ENCODE peak calls at places on chromosomes 16 and 17, in six cellular contexts. K, R, G, H, V and L are unnamed samples.

GRCh38 chr17:33647976-33648375 is 354.9 kb upstream of the ASIC2 start:
- DNase-seq in R (no peak), G (no peak), V (no peak), K (no peak), H (peak; percentile 49), L (peak; percentile 35)

GRCh38 chr16:71287903-71288302 is 1.3 kb downstream of the CMTR2 start:
- DNase-seq in V (no peak), K (no peak), G (no peak), H (no peak), R (no peak), L (no peak)

GRCh38 chr17:77999413-78000173 is 41.1 kb downstream of the TNRC6C start:
- DNase-seq in H (no peak), V (no peak), R (no peak), K (no peak), G (peak; percentile 33), L (no peak)

GRCh38 chr16:77307764-77308561 is 108.8 kb downstream of the SYCE1L start:
- DNase-seq in R (no peak), V (no peak), K (no peak), H (no peak), G (no peak), L (no peak)

GRCh38 chr16:72195609-72196008 is 23.7 kb upstream of the PMFBP1 start:
- DNase-seq in G (no peak), K (no peak), R (no peak), H (peak; percentile 58), V (peak; percentile 59), L (no peak)

GRCh38 chr16:19223235-19223847 is 55.3 kb downstream of the SYT17 start:
- DNase-seq in G (peak; percentile 42), K (no peak), V (peak; percentile 89), H (no peak), R (peak; percentile 61), L (no peak)

GRCh38 chr16:52068447-52069074 is 478.4 kb downstream of the TOX3 start:
- DNase-seq in R (no peak), G (no peak), H (peak; percentile 1), V (peak; percentile 53), K (no peak), L (peak; percentile 59)

GRCh38 chr17:15194859-15195277 is 70.3 kb downstream of the PMP22 start:
- DNase-seq in H (no peak), K (no peak), G (no peak), R (no peak), V (no peak), L (no peak)

GRCh38 chr17:8122923-8123694 is 797 bp downstream of the HES7 start:
- DNase-seq in K (no peak), H (peak; percentile 48), R (no peak), G (no peak), V (peak; percentile 69), L (no peak)

GRCh38 chr17:49414271-49414621 is 436 bp downstream of the PHB1 start:
- DNase-seq in R (peak; percentile 35), K (no peak), V (no peak), H (no peak), G (no peak), L (no peak)

GRCh38 chr16:17205279-17206139 is 265.3 kb downstream of the XYLT1 start:
- DNase-seq in G (no peak), K (no peak), V (peak; percentile 47), H (no peak), R (no peak), L (peak; percentile 33)

GRCh38 chr16:71406316-71406715 is 35.5 kb downstream of the TLE7 start:
- DNase-seq in V (no peak), G (no peak), K (no peak), H (no peak), R (no peak), L (no peak)

GRCh38 chr17:31496097-31496496 is 104.6 kb downstream of the RAB11FIP4 start:
- DNase-seq in R (no peak), V (no peak), G (no peak), K (no peak), H (no peak), L (no peak)

GRCh38 chr17:53979991-53980390 is 157.3 kb downstream of the KIF2B start:
- DNase-seq in K (no peak), G (no peak), H (no peak), R (no peak), V (no peak), L (no peak)

GRCh38 chr17:1365445-1366039 is 34.5 kb downstream of the YWHAE start:
- DNase-seq in R (peak; percentile 40), H (peak; percentile 75), G (peak; percentile 59), K (peak; percentile 46), V (no peak), L (peak; percentile 33)

GRCh38 chr17:74431568-74432483 is at the start of gene GPRC5C:
- DNase-seq in H (peak; percentile 84), V (peak; percentile 82), R (peak; percentile 56), G (peak; percentile 66), K (no peak), L (peak; percentile 97)

GRCh38 chr16:88962478-88963152 is 14.4 kb downstream of the CBFA2T3 start:
- DNase-seq in H (no peak), G (no peak), K (no peak), R (no peak), V (no peak), L (no peak)

GRCh38 chr17:33523577-33523981 is 230.5 kb upstream of the ASIC2 start:
- DNase-seq in K (no peak), G (no peak), R (no peak), V (no peak), H (no peak), L (no peak)

GRCh38 chr16:71504901-71505300 is 15.8 kb upstream of the ZNF19 start:
- DNase-seq in R (no peak), V (no peak), K (no peak), H (no peak), G (no peak), L (no peak)

GRCh38 chr17:82334622-82335394 is 1.2 kb upstream of the SECTM1 start:
- DNase-seq in R (no peak), G (no peak), H (no peak), V (no peak), K (no peak), L (no peak)

GRCh38 chr16:22092143-22092933 is at the start of gene VWA3A:
- DNase-seq in R (no peak), V (peak; percentile 64), H (no peak), K (no peak), G (no peak), L (no peak)

GRCh38 chr17:82090549-82091263 is 7.3 kb downstream of the FASN start:
- DNase-seq in K (no peak), G (no peak), R (no peak), V (peak; percentile 42), H (no peak), L (no peak)

GRCh38 chr16:30926937-30927788 is 3.8 kb downstream of the FBXL19 start:
- DNase-seq in R (no peak), G (no peak), K (no peak), V (no peak), H (no peak), L (no peak)

GRCh38 chr17:32007463-32008298 is 498 bp downstream of the LRRC37B start:
- DNase-seq in R (peak; percentile 58), V (peak; percentile 77), H (peak; percentile 73), G (no peak), K (no peak), L (peak; percentile 30)

GRCh38 chr16:72847187-72848044 is 200.5 kb downstream of the ZFHX3 start:
- DNase-seq in K (no peak), R (peak; percentile 29), V (no peak), H (peak; percentile 70), G (no peak), L (peak; percentile 67)

GRCh38 chr17:35548213-35548810 is 10.8 kb upstream of the SLFN12L start:
- DNase-seq in K (no peak), G (no peak), H (no peak), R (no peak), V (no peak), L (no peak)

GRCh38 chr17:52828621-52829020 is 670.1 kb upstream of the CA10 start:
- DNase-seq in V (no peak), R (no peak), H (no peak), G (no peak), K (no peak), L (peak; percentile 40)

GRCh38 chr17:7557825-7558543 is 566 bp upstream of the TNFSF13 start:
- DNase-seq in K (no peak), G (no peak), H (peak; percentile 82), V (peak; percentile 81), R (no peak), L (peak; percentile 50)

GRCh38 chr17:2855063-2855600 is 58.9 kb downstream of the RAP1GAP2 start:
- DNase-seq in K (no peak), G (no peak), H (no peak), V (no peak), R (no peak), L (no peak)
- TF ChIP-seq JUND in K (no peak), G (no peak), H (no peak), V (no peak), R (no peak), L (no peak)

GRCh38 chr17:70661342-70662222 is 492.2 kb downstream of the KCNJ2 start:
- DNase-seq in R (no peak), H (no peak), K (no peak), G (no peak), V (no peak), L (no peak)
- TF ChIP-seq JUND in R (no peak), H (no peak), K (no peak), G (no peak), V (no peak), L (no peak)

GRCh38 chr17:40068129-40068581 is 5.4 kb downstream of the THRA start:
- DNase-seq in G (no peak), K (no peak), R (no peak), V (no peak), H (no peak), L (no peak)
- TF ChIP-seq JUND in G (no peak), K (no peak), R (no peak), V (no peak), H (no peak), L (no peak)

DNA sequence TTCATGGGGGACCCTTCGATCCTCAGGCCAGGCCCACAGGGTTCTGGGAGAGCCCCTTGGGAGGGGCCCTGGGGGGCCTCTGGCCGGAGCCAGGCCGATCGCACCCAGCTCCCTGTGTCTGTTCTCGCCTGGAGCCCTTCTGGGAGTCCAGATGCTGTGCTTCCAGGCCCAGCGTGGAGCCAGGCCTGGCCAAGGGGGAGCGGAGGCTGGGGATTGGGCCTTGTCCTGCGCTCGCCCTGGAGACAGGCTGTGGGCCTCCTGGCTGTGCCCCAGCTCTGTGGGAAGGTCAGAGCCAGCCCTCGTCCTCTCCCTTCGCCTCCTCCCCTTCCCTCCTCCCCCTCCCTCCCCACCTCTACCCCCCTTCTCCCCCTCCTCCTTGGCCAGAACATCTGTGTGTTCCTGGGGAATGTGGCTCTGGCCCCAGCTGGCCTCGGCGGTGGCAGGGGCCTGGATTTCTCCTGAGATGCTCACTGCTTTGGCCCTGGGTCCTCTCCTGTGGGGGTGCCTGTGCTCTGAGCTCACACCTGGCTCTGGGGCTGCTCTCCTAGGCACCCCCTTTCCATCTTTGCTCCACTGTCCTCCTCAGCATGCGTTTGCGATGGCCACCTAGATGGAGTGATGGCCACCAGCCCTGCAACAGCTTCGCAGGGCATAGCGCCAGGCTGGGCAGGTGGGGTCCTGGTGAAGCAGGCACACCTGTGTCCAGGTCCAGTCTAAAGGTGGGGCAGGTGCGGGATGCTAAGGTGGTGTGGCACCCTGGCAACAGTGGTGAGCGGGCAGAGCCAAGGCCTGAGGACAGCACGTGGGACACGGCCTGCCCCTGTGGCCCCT is 90.6 kb upstream of the CIBAR2 start:
- DNase-seq in G (no peak), H (peak; percentile 95), K (no peak), V (no peak), R (no peak), L (no peak)
- TF ChIP-seq JUND in G (no peak), H (no peak), K (no peak), V (no peak), R (no peak), L (no peak)

GRCh38 chr17:72571813-72572396 is 451.1 kb downstream of the SOX9 start:
- DNase-seq in K (no peak), V (no peak), H (no peak), G (no peak), R (no peak), L (no peak)
- TF ChIP-seq JUND in K (no peak), V (no peak), H (no peak), G (no peak), R (no peak), L (no peak)